ENCODE peak calls at places on chromosomes 4 and X, in seven cellular contexts. O, H, D, S, Z, L and M are unnamed samples.

GRCh38 chr4:183801460-183802168 is 103.5 kb upstream of the STOX2 start:
- DNase-seq in D (no peak), Z (no peak), L (no peak), O (no peak), S (no peak), H (peak), M (no peak)

GRCh38 chrX:86935988-86936387 is 581.6 kb upstream of the KLHL4 start:
- DNase-seq in L (no peak), H (no peak), O (no peak), Z (no peak), D (no peak), S (no peak), M (no peak)

GRCh38 chr4:150679018-150679766 is 97.2 kb downstream of the MAB21L2 start:
- DNase-seq in Z (no peak), L (no peak), D (no peak), S (no peak), O (no peak), H (no peak), M (no peak)

GRCh38 chrX:38352362-38352761 is at the start of gene OTC:
- DNase-seq in Z (no peak), L (no peak), D (no peak), S (no peak), O (no peak), H (no peak), M (no peak)

GRCh38 chr4:110085131-110085530 is 113.3 kb downstream of the ELOVL6 start:
- DNase-seq in L (peak), O (no peak), Z (peak), S (peak), H (no peak), D (peak), M (no peak)

GRCh38 chr4:151930372-151930771 is 169.6 kb upstream of the GATB start:
- DNase-seq in Z (no peak), S (no peak), H (no peak), D (no peak), O (no peak), L (no peak), M (no peak)

GRCh38 chr4:88614058-88614457 is 21.8 kb downstream of the HERC3 start:
- DNase-seq in Z (no peak), L (no peak), H (no peak), O (no peak), D (no peak), S (no peak), M (no peak)

GRCh38 chr4:87152310-87153061 is 67.9 kb downstream of the KLHL8 start:
- DNase-seq in D (no peak), L (no peak), S (peak), Z (no peak), H (no peak), O (no peak), M (no peak)

GRCh38 chr4:109385260-109385659 is 48.4 kb upstream of the SEC24B start:
- DNase-seq in S (no peak), L (no peak), D (no peak), Z (no peak), H (no peak), O (no peak), M (no peak)

GRCh38 chrX:38514014-38514854 is 47.1 kb upstream of the TSPAN7 start:
- DNase-seq in O (no peak), D (no peak), S (no peak), L (no peak), Z (no peak), H (no peak), M (no peak)

GRCh38 chr4:105184316-105184988 is 37.8 kb downstream of the TET2 start:
- DNase-seq in O (no peak), L (no peak), H (no peak), D (no peak), S (no peak), Z (no peak), M (no peak)

GRCh38 chr4:27276322-27277073 is 415.9 kb downstream of the STIM2 start:
- DNase-seq in O (no peak), Z (no peak), S (no peak), L (no peak), D (peak), H (no peak), M (no peak)

GRCh38 chrX:331145-331771 is 12.7 kb upstream of the GTPBP6 start:
- DNase-seq in S (peak), H (peak), O (no peak), Z (no peak), D (peak), L (no peak), M (peak)

GRCh38 chr4:155639674-155640529 is 26.7 kb upstream of the GUCY1A1 start:
- DNase-seq in H (no peak), Z (no peak), D (no peak), O (no peak), S (no peak), L (no peak), M (peak)

GRCh38 chr4:155614111-155614762 is 52.4 kb upstream of the GUCY1A1 start:
- DNase-seq in D (no peak), H (no peak), O (no peak), S (no peak), Z (no peak), L (no peak), M (no peak)

GRCh38 chr4:44038811-44039210 is 409.8 kb downstream of the KCTD8 start:
- DNase-seq in L (no peak), S (no peak), Z (no peak), H (no peak), D (no peak), O (no peak), M (no peak)

GRCh38 chr4:10083861-10084641 is 32.5 kb downstream of the WDR1 start:
- DNase-seq in L (peak), H (peak), D (no peak), Z (no peak), S (peak), O (no peak), M (no peak)

GRCh38 chr4:1978226-1978625 is 30.5 kb downstream of the NELFA start:
- DNase-seq in O (no peak), D (no peak), Z (no peak), L (no peak), H (no peak), S (no peak), M (no peak)

GRCh38 chr4:185290018-185290607 is 80.7 kb downstream of the SNX25 start:
- DNase-seq in H (no peak), D (no peak), S (no peak), Z (no peak), O (no peak), L (no peak), M (no peak)

GRCh38 chrX:152072236-152072635 is 66.1 kb downstream of the MAGEA10 start:
- DNase-seq in L (no peak), D (peak), Z (no peak), O (peak), S (peak), H (no peak), M (no peak)

GRCh38 chrX:41333994-41334865 is at the start of gene DDX3X:
- DNase-seq in S (peak), D (peak), O (peak), Z (peak), L (peak), H (peak), M (peak)

GRCh38 chrX:20639115-20639514 is 372.4 kb upstream of the RPS6KA3 start:
- DNase-seq in O (no peak), S (no peak), H (no peak), L (no peak), D (no peak), Z (no peak), M (no peak)

GRCh38 chr4:98055800-98056501 is 87.3 kb downstream of the STPG2 start:
- DNase-seq in O (no peak), L (no peak), H (no peak), Z (no peak), D (no peak), S (no peak), M (no peak)
- TF ChIP-seq CTCF in O (no peak), L (no peak), H (no peak), Z (no peak), D (no peak), S (no peak), M (no peak)

GRCh38 chr4:147528054-147528453 is 47.2 kb downstream of the EDNRA start:
- DNase-seq in O (no peak), S (no peak), Z (no peak), D (no peak), L (no peak), H (no peak), M (no peak)

GRCh38 chr4:147530723-147531122 is 49.8 kb downstream of the EDNRA start:
- DNase-seq in S (no peak), Z (no peak), H (no peak), O (no peak), L (no peak), D (no peak), M (no peak)

GRCh38 chr4:147525494-147526271 is 44.8 kb downstream of the EDNRA start:
- DNase-seq in O (no peak), S (no peak), H (no peak), Z (no peak), D (no peak), L (no peak), M (no peak)

GRCh38 chr4:147530153-147530552 is 49.3 kb downstream of the EDNRA start:
- DNase-seq in Z (no peak), L (no peak), D (no peak), S (no peak), H (no peak), O (no peak), M (no peak)

GRCh38 chr4:147526272-147526654 is 45.4 kb downstream of the EDNRA start:
- DNase-seq in L (no peak), S (no peak), Z (peak), H (no peak), O (no peak), D (peak), M (peak)
- TF ChIP-seq CTCF in L (no peak), S (no peak), Z (peak), H (no peak), O (no peak), D (peak), M (no peak)

DNA sequence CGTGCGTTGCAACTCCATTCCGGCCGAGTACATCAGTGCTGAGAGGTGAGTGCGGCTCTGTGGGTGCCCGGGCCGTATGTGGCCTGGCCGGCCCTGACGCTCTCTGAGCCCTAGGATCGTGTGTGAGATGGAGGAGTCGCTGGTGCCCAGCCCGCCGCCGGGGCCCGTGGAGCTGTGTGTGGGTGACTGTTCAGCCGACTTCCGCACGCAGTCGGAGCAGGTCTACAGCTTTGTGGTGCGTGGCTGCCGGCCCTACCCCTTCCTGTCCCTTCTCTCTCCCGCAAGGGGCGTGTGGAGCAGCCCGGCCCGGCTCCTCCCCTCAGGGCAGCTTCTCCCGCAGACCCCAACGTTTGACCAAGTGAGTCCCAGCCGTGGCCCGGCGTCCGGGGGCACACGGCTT is 8.0 kb downstream of the PLXNA3 start:
- DNase-seq in S (no peak), O (no peak), Z (no peak), D (no peak), H (no peak), L (no peak), M (no peak)
- TF ChIP-seq CTCF in S (no peak), O (no peak), Z (no peak), D (no peak), H (no peak), L (no peak), M (no peak)

DNA sequence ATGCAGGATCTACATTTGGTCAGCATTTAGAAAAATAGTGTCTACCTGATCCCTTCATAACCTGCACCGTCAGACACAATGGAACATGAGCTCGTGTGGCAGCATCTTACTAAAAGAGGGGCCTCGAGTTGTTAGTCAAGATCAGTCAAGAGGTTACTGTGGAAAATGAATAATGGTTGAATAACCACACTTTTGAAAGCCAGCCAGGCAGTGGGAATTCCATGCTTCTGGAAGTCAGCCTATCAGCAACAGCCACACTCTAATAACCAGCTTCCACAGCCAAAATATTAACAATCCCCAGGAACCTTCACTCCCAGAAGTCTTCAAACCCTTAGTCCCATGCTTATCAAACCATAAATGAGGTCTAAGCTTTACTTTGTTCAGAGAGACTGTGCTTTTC is 234.3 kb downstream of the HS3ST1 start:
- DNase-seq in Z (no peak), H (no peak), D (no peak), L (no peak), O (no peak), S (no peak), M (no peak)
- TF ChIP-seq CTCF in Z (no peak), H (no peak), D (no peak), L (no peak), O (no peak), S (no peak), M (no peak)

GRCh38 chr4:30722092-30722915 is 2.1 kb downstream of the PCDH7 start:
- DNase-seq in S (peak), O (no peak), Z (no peak), D (no peak), H (no peak), L (no peak), M (peak)

GRCh38 chr4:30722916-30723270 is 2.7 kb downstream of the PCDH7 start:
- DNase-seq in H (no peak), D (no peak), S (peak), Z (no peak), L (no peak), O (no peak), M (no peak)

GRCh38 chr4:30720656-30721352 is 635 bp downstream of the PCDH7 start:
- DNase-seq in L (peak), Z (no peak), O (peak), S (peak), D (peak), H (no peak), M (peak)

GRCh38 chr4:30720021-30720655 is at the start of gene PCDH7:
- DNase-seq in S (peak), Z (no peak), L (peak), D (peak), O (peak), H (no peak), M (peak)

GRCh38 chr4:30721353-30722091 is 1.4 kb downstream of the PCDH7 start:
- DNase-seq in L (peak), H (no peak), D (peak), Z (no peak), O (peak), S (peak), M (peak)
- TF ChIP-seq CTCF in L (no peak), H (no peak), D (no peak), Z (no peak), O (no peak), S (peak), M (no peak)

DNA sequence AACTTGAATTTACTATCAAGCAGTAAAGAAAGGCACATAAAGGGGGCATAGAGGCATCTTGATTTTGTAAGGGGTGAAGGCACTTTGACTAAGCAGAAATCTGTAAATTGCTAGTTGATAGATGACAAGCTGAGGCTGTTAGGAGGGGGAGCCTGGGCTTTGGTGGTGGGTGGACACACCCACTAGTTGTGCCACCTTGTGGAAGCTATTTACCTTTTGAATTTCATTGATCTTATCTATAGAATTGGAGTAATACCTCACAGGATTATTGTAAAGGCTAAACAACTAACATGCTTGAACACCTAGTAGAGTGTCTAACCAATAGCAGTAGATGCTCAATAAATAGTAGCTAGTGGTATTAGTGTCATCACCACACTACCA is 142.8 kb upstream of the KCNIP4 start:
- DNase-seq in D (peak), S (no peak), L (no peak), Z (no peak), O (no peak), H (no peak), M (no peak)
- TF ChIP-seq CTCF in D (peak), S (no peak), L (no peak), Z (no peak), O (no peak), H (no peak), M (no peak)

DNA sequence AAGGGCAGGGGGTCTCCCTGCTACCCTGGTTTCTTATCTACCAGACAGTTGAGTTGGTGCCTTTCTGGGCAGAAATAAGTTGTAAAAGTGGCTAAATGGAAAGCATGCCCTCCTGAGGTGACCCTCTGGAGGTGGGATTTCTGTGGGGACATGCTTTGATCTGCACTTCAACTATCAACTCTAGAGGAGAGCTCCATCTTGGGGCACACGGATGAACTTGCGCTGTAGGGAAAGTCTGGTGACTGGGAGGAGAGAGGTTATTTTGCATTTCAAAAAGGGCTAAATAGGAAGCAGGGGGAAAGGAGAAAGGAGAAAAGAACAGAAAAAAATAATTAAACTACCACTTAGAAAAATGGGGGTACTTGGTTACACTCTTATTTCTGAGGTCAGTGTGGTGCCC is 12.7 kb upstream of the RHOXF2B start:
- DNase-seq in D (no peak), L (no peak), Z (peak), O (no peak), H (no peak), S (no peak), M (no peak)
- TF ChIP-seq CTCF in D (peak), L (no peak), Z (peak), O (no peak), H (no peak), S (no peak), M (no peak)

DNA sequence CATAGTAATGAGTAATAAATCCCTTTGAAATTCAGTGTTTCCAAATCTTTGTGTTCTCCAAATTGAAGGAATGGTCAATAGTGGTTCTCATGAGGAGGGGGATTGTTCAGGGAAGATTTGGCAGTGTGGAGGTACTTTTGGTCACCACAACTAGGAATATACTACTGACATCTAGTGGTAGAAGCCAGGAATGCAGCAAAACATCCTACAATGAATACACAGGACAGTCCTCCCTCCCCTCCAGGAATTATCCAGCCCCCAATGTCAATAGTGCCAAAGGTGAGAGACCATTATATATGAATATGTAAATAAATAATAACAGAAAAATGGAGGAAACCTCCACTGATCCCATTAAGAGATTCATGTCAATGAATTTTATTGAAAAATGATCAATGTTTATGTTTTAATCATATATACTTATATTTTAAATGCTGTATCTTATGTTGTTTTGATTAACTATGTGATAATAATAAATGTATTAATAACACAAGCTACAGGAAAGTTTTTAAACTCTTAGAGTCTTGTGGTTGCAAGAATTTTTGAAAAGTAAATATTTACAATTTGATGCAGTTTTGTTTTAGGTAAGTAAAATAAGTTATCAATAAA is 14.4 kb upstream of the FAM9A start:
- DNase-seq in O (no peak), Z (peak), S (no peak), H (no peak), L (no peak), D (peak), M (peak)
- TF ChIP-seq CTCF in O (peak), Z (peak), S (peak), H (peak), L (peak), D (peak), M (peak)